ENCODE peak calls at places on chromosomes 11 and 22, in four cellular contexts. One of them, this sample, is unnamed. For H3K9me3, the result is how much of the 10 kb centered on the place peaks cover.

GRCh38 chr11:64563966-64564365 is 27.1 kb upstream of the SLC22A12 start:
- DNase-seq in effector memory CD4-positive, alpha-beta T cell: no peak
- DNase-seq in cardiac muscle cell: no peak
- DNase-seq in CD8-positive, alpha-beta memory T cell: no peak
- DNase-seq in this sample: no peak

GRCh38 chr22:31284241-31284745 is 8.0 kb downstream of the PIK3IP1 start:
- DNase-seq in effector memory CD4-positive, alpha-beta T cell: no peak
- DNase-seq in CD8-positive, alpha-beta memory T cell: no peak
- DNase-seq in cardiac muscle cell: no peak
- DNase-seq in this sample: no peak

GRCh38 chr11:76206327-76207081 is at the start of gene WNT11:
- DNase-seq in CD8-positive, alpha-beta memory T cell: peak
- DNase-seq in effector memory CD4-positive, alpha-beta T cell: no peak
- DNase-seq in cardiac muscle cell: peak
- DNase-seq in this sample: peak

GRCh38 chr11:41848349-41848748 is 388.9 kb upstream of the LRRC4C start:
- DNase-seq in cardiac muscle cell: no peak
- DNase-seq in CD8-positive, alpha-beta memory T cell: no peak
- DNase-seq in effector memory CD4-positive, alpha-beta T cell: no peak
- DNase-seq in this sample: no peak

GRCh38 chr11:2207212-2207611 is 35.6 kb upstream of the TH start:
- DNase-seq in effector memory CD4-positive, alpha-beta T cell: no peak
- DNase-seq in CD8-positive, alpha-beta memory T cell: no peak
- DNase-seq in cardiac muscle cell: no peak
- DNase-seq in this sample: no peak

GRCh38 chr22:45448431-45448830 is 34.9 kb downstream of the RIBC2 start:
- DNase-seq in CD8-positive, alpha-beta memory T cell: no peak
- DNase-seq in cardiac muscle cell: peak
- DNase-seq in effector memory CD4-positive, alpha-beta T cell: no peak
- DNase-seq in this sample: no peak

GRCh38 chr11:131389582-131389981 is 19.2 kb downstream of the NTM start:
- DNase-seq in effector memory CD4-positive, alpha-beta T cell: no peak
- DNase-seq in cardiac muscle cell: no peak
- DNase-seq in CD8-positive, alpha-beta memory T cell: no peak
- DNase-seq in this sample: no peak

GRCh38 chr11:8926236-8926635 is 6.5 kb downstream of the C11orf16 start:
- DNase-seq in CD8-positive, alpha-beta memory T cell: no peak
- DNase-seq in effector memory CD4-positive, alpha-beta T cell: no peak
- DNase-seq in cardiac muscle cell: no peak
- DNase-seq in this sample: no peak

GRCh38 chr22:36773935-36774334 is 2.0 kb downstream of the IFT27 start:
- DNase-seq in cardiac muscle cell: peak
- DNase-seq in effector memory CD4-positive, alpha-beta T cell: no peak
- DNase-seq in CD8-positive, alpha-beta memory T cell: no peak
- DNase-seq in this sample: no peak

GRCh38 chr11:473975-474785 is 24.1 kb downstream of the PTDSS2 start:
- DNase-seq in effector memory CD4-positive, alpha-beta T cell: no peak
- DNase-seq in cardiac muscle cell: no peak
- DNase-seq in CD8-positive, alpha-beta memory T cell: no peak
- DNase-seq in this sample: no peak

GRCh38 chr11:107457205-107457557 is 444 bp downstream of the CWF19L2 start:
- DNase-seq in cardiac muscle cell: peak
- DNase-seq in effector memory CD4-positive, alpha-beta T cell: no peak
- DNase-seq in CD8-positive, alpha-beta memory T cell: no peak
- DNase-seq in this sample: peak

GRCh38 chr22:23566716-23567475 is 13.2 kb downstream of the IGLL1 start:
- DNase-seq in effector memory CD4-positive, alpha-beta T cell: no peak
- DNase-seq in CD8-positive, alpha-beta memory T cell: no peak
- DNase-seq in cardiac muscle cell: no peak
- DNase-seq in this sample: no peak

GRCh38 chr11:2708151-2708581 is 8.4 kb upstream of the KCNQ1OT1 start:
- DNase-seq in cardiac muscle cell: peak
- DNase-seq in CD8-positive, alpha-beta memory T cell: no peak
- DNase-seq in effector memory CD4-positive, alpha-beta T cell: no peak
- DNase-seq in this sample: no peak

GRCh38 chr11:47504910-47505309 is 48.0 kb downstream of the CELF1 start:
- DNase-seq in effector memory CD4-positive, alpha-beta T cell: no peak
- DNase-seq in cardiac muscle cell: no peak
- DNase-seq in CD8-positive, alpha-beta memory T cell: no peak
- DNase-seq in this sample: no peak

GRCh38 chr11:47508595-47509555 is 44.1 kb downstream of the CELF1 start:
- DNase-seq in cardiac muscle cell: no peak
- DNase-seq in effector memory CD4-positive, alpha-beta T cell: no peak
- DNase-seq in CD8-positive, alpha-beta memory T cell: no peak
- DNase-seq in this sample: no peak

GRCh38 chr11:47507868-47508594 is 44.9 kb downstream of the CELF1 start:
- DNase-seq in effector memory CD4-positive, alpha-beta T cell: no peak
- DNase-seq in CD8-positive, alpha-beta memory T cell: no peak
- DNase-seq in cardiac muscle cell: no peak
- DNase-seq in this sample: no peak

GRCh38 chr11:47507016-47507631 is 45.8 kb downstream of the CELF1 start:
- DNase-seq in effector memory CD4-positive, alpha-beta T cell: no peak
- DNase-seq in CD8-positive, alpha-beta memory T cell: no peak
- DNase-seq in cardiac muscle cell: peak
- DNase-seq in this sample: no peak

DNA sequence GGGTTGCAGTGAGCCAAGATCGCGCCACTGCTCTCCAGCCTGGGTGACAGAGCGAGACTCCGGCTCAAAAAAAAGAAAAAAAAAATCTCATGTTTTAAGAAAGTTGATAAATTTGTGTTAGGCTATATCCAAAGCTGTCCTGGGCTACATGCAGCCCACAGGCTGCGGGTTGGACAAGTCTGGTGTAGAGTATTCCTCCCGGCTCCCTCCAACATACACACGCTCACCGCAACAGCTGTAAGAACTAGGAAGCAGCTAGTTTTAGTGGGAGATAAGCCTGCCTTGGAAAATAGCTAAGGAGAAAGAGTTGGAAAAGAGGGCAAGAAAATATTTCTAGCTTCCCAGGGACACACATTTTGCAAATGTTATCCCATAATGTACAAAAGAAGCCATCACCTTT is 46.6 kb downstream of the CELF1 start:
- DNase-seq in cardiac muscle cell: peak
- DNase-seq in CD8-positive, alpha-beta memory T cell: no peak
- DNase-seq in effector memory CD4-positive, alpha-beta T cell: no peak
- DNase-seq in this sample: no peak
- H3K4me3 ChIP-seq in cardiac muscle cell: no peak
- H3K4me3 ChIP-seq in CD8-positive, alpha-beta memory T cell: no peak
- H3K4me3 ChIP-seq in effector memory CD4-positive, alpha-beta T cell: no peak
- H3K4me3 ChIP-seq in this sample: no peak

DNA sequence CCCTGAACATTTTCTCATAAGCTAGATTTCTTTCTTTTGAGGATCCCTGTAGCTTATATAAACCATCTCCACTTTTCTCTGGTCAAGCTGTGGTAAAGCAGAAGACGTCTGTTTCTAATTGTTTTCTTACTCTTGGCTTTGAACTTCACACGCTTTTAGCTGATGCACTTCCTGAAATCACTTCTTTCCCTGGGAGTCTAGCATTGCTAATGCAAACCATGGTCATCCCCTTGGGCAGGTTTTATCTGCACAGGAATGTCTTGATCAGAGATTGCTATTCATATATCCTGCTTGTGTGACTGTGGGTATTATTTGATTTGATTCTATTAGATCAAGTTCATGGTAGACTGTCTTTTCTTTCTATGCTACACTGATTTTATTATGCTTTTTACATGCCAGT is 199.2 kb upstream of the POU2AF2 start:
- DNase-seq in effector memory CD4-positive, alpha-beta T cell: no peak
- DNase-seq in CD8-positive, alpha-beta memory T cell: no peak
- DNase-seq in cardiac muscle cell: no peak
- DNase-seq in this sample: no peak
- H3K27ac ChIP-seq in effector memory CD4-positive, alpha-beta T cell: no peak
- H3K27ac ChIP-seq in CD8-positive, alpha-beta memory T cell: no peak
- H3K27ac ChIP-seq in cardiac muscle cell: no peak
- H3K27ac ChIP-seq in this sample: no peak

GRCh38 chr22:11605468-11605981 is 3922.5 kb upstream of the OR11H1 start:
- DNase-seq in cardiac muscle cell: no peak
- DNase-seq in CD8-positive, alpha-beta memory T cell: no peak
- DNase-seq in effector memory CD4-positive, alpha-beta T cell: no peak
- DNase-seq in this sample: no peak
- H3K9me3 ChIP-seq in cardiac muscle cell: under half
- H3K9me3 ChIP-seq in CD8-positive, alpha-beta memory T cell: under half
- H3K9me3 ChIP-seq in effector memory CD4-positive, alpha-beta T cell: under half
- H3K9me3 ChIP-seq in this sample: under half

DNA sequence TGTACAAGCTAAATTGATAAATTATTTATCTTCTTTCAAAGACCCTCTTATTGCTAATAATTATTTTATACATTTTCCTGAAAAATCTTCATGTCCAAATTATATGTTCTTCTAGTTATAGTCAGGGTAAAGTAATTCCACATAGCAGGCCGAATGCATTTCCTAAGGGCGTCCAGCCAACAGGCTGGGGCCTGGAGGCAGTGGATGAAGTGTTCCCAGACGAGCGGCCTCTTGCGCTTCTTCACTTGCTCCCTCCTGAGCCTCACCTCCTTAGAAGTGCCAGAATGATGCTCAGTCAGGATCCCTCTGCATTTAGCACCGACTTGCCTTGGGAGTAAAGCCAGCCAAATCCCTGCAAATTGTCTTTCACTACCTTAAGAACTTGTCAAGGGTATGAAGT is 1.4 kb downstream of the OLFML1 start:
- DNase-seq in cardiac muscle cell: peak
- DNase-seq in effector memory CD4-positive, alpha-beta T cell: no peak
- DNase-seq in CD8-positive, alpha-beta memory T cell: no peak
- DNase-seq in this sample: no peak
- H3K4me3 ChIP-seq in cardiac muscle cell: no peak
- H3K4me3 ChIP-seq in effector memory CD4-positive, alpha-beta T cell: no peak
- H3K4me3 ChIP-seq in CD8-positive, alpha-beta memory T cell: no peak
- H3K4me3 ChIP-seq in this sample: no peak

DNA sequence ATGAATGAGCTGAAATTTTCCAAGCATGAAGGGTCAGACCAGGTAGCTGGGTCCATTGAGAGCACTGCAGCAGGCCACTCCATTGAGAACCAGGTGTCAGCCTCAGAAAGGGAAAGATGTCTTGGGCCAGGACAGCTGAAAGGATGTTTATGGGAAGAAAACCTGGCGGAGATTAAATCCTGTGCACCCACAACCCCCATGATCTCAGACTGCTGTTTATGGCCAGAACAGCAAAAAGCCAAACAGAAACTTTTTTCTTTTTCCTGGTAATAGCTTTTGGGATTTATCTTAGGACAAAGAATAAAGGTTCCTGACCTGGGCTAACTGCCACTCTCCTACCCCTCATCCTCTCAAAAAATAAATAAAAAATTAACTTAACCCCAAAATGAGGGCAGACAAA is 612.4 kb downstream of the INSC start:
- DNase-seq in effector memory CD4-positive, alpha-beta T cell: no peak
- DNase-seq in CD8-positive, alpha-beta memory T cell: no peak
- DNase-seq in cardiac muscle cell: no peak
- DNase-seq in this sample: no peak
- H3K27ac ChIP-seq in effector memory CD4-positive, alpha-beta T cell: no peak
- H3K27ac ChIP-seq in CD8-positive, alpha-beta memory T cell: no peak
- H3K27ac ChIP-seq in cardiac muscle cell: no peak
- H3K27ac ChIP-seq in this sample: no peak

DNA sequence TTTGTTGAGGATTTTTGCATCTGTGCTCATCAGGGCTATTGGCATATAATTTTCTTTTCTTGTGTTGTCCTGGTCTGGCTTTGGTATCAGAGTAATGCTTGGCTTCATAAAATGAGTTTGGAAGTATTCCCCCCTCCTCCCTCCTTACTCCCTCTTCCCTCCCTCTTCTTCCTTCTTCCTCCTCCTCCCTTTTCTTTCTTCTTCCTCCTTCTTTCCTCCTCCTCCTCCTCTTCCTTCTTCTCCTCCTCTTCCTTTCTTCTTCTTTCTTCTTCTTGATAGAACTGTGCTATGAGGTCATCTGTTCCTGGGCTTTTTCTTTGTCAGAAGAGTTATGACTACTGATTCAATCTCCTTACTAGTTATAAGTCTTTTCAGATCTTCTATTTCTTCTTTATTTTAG is 10.1 kb downstream of the BIRC2 start:
- DNase-seq in cardiac muscle cell: no peak
- DNase-seq in CD8-positive, alpha-beta memory T cell: no peak
- DNase-seq in effector memory CD4-positive, alpha-beta T cell: no peak
- DNase-seq in this sample: no peak
- H3K9me3 ChIP-seq in cardiac muscle cell: under half
- H3K9me3 ChIP-seq in CD8-positive, alpha-beta memory T cell: under half
- H3K9me3 ChIP-seq in effector memory CD4-positive, alpha-beta T cell: under half
- H3K9me3 ChIP-seq in this sample: under half

DNA sequence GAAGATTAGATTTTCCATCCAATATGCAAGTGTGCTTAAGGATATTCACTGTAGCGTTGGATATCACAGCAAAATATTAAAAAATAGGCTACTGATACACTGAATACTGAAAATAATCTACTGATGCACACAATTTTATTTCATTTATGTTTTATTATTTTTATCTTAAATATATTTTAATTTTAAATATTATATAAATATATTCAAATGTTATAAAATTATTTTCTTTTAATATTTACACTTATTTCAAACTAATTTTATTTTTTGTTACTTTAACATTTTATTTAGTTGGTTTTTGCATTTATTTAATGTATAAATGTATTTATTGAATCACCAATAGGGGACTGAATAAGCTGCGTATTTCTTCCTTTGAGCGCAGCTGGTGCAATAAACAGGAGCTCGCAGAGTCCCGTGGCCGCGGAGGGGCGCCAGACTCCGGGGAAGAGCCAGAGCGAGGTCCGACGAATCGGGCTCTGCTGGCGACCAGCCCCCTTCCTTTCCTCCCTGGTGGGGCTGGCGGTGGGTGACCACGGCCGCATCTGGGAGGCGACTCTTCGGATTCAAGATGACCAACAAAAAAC is 12.2 kb downstream of the MMP3 start:
- DNase-seq in effector memory CD4-positive, alpha-beta T cell: no peak
- DNase-seq in CD8-positive, alpha-beta memory T cell: no peak
- DNase-seq in cardiac muscle cell: peak
- DNase-seq in this sample: no peak
- H3K4me3 ChIP-seq in effector memory CD4-positive, alpha-beta T cell: no peak
- H3K4me3 ChIP-seq in CD8-positive, alpha-beta memory T cell: no peak
- H3K4me3 ChIP-seq in cardiac muscle cell: no peak
- H3K4me3 ChIP-seq in this sample: no peak

This sample was measured in CD4-positive, CD25-positive, alpha-beta regulatory T cell.